ENCODE peak calls at places on chromosomes 11 and 22, in nine cellular contexts. One of them, this sample, is unnamed.

GRCh38 chr11:30583505-30584280 is 2.5 kb downstream of the MPPED2 start:
- DNase-seq in skeletal muscle cell: no peak
- DNase-seq in NCI-H345: no peak
- DNase-seq in SHP77: no peak
- DNase-seq in endothelial cell: peak
- DNase-seq in thoracic aorta: peak
- DNase-seq in natural killer cell: no peak
- DNase-seq in mesenteric fat pad: no peak
- DNase-seq in activated CD4-positive, alpha-beta T cell treated with anti-CD3 and anti-CD28 coated beads for 48 hours: no peak
- DNase-seq in this sample: no peak

GRCh38 chr22:48921411-48921903 is 906.2 kb downstream of the BRD1 start:
- DNase-seq in natural killer cell: no peak
- DNase-seq in NCI-H345: no peak
- DNase-seq in SHP77: no peak
- DNase-seq in activated CD4-positive, alpha-beta T cell treated with anti-CD3 and anti-CD28 coated beads for 48 hours: no peak
- DNase-seq in skeletal muscle cell: no peak
- DNase-seq in thoracic aorta: no peak
- DNase-seq in endothelial cell: no peak
- DNase-seq in mesenteric fat pad: peak
- DNase-seq in this sample: no peak

GRCh38 chr11:110432713-110433392 is 3.1 kb downstream of the FDX1 start:
- DNase-seq in activated CD4-positive, alpha-beta T cell treated with anti-CD3 and anti-CD28 coated beads for 48 hours: no peak
- DNase-seq in thoracic aorta: no peak
- DNase-seq in mesenteric fat pad: no peak
- DNase-seq in SHP77: no peak
- DNase-seq in endothelial cell: no peak
- DNase-seq in skeletal muscle cell: no peak
- DNase-seq in NCI-H345: no peak
- DNase-seq in natural killer cell: no peak
- DNase-seq in this sample: no peak

GRCh38 chr11:34308821-34309585 is 48.8 kb downstream of the ABTB2 start:
- DNase-seq in endothelial cell: no peak
- DNase-seq in skeletal muscle cell: no peak
- DNase-seq in NCI-H345: no peak
- DNase-seq in SHP77: no peak
- DNase-seq in activated CD4-positive, alpha-beta T cell treated with anti-CD3 and anti-CD28 coated beads for 48 hours: no peak
- DNase-seq in natural killer cell: no peak
- DNase-seq in mesenteric fat pad: no peak
- DNase-seq in thoracic aorta: no peak
- DNase-seq in this sample: no peak

GRCh38 chr11:63610604-63611394 is 3.4 kb downstream of the PLAAT3 start:
- DNase-seq in skeletal muscle cell: peak
- DNase-seq in mesenteric fat pad: no peak
- DNase-seq in thoracic aorta: no peak
- DNase-seq in natural killer cell: no peak
- DNase-seq in activated CD4-positive, alpha-beta T cell treated with anti-CD3 and anti-CD28 coated beads for 48 hours: no peak
- DNase-seq in endothelial cell: no peak
- DNase-seq in NCI-H345: peak
- DNase-seq in SHP77: no peak
- DNase-seq in this sample: no peak

GRCh38 chr11:1760351-1761109 is 3.2 kb downstream of the CTSD start:
- DNase-seq in activated CD4-positive, alpha-beta T cell treated with anti-CD3 and anti-CD28 coated beads for 48 hours: no peak
- DNase-seq in thoracic aorta: peak
- DNase-seq in natural killer cell: no peak
- DNase-seq in skeletal muscle cell: no peak
- DNase-seq in SHP77: no peak
- DNase-seq in mesenteric fat pad: no peak
- DNase-seq in NCI-H345: no peak
- DNase-seq in endothelial cell: no peak
- DNase-seq in this sample: no peak

GRCh38 chr22:31218565-31219262 is 6.6 kb downstream of the LIMK2 start:
- DNase-seq in natural killer cell: no peak
- DNase-seq in SHP77: no peak
- DNase-seq in mesenteric fat pad: no peak
- DNase-seq in endothelial cell: no peak
- DNase-seq in skeletal muscle cell: no peak
- DNase-seq in NCI-H345: no peak
- DNase-seq in thoracic aorta: no peak
- DNase-seq in activated CD4-positive, alpha-beta T cell treated with anti-CD3 and anti-CD28 coated beads for 48 hours: no peak
- DNase-seq in this sample: no peak

GRCh38 chr22:33272180-33272579 is 214.0 kb upstream of the SYN3 start:
- DNase-seq in endothelial cell: no peak
- DNase-seq in skeletal muscle cell: no peak
- DNase-seq in NCI-H345: no peak
- DNase-seq in SHP77: no peak
- DNase-seq in natural killer cell: no peak
- DNase-seq in mesenteric fat pad: no peak
- DNase-seq in activated CD4-positive, alpha-beta T cell treated with anti-CD3 and anti-CD28 coated beads for 48 hours: no peak
- DNase-seq in thoracic aorta: no peak
- DNase-seq in this sample: no peak

GRCh38 chr11:78961938-78962701 is 387.5 kb upstream of the NARS2 start:
- DNase-seq in NCI-H345: peak
- DNase-seq in endothelial cell: peak
- DNase-seq in mesenteric fat pad: no peak
- DNase-seq in activated CD4-positive, alpha-beta T cell treated with anti-CD3 and anti-CD28 coated beads for 48 hours: peak
- DNase-seq in natural killer cell: no peak
- DNase-seq in SHP77: peak
- DNase-seq in skeletal muscle cell: no peak
- DNase-seq in thoracic aorta: peak
- DNase-seq in this sample: no peak

GRCh38 chr22:44159811-44160210 is 20.9 kb upstream of the PARVG start:
- DNase-seq in skeletal muscle cell: no peak
- DNase-seq in thoracic aorta: no peak
- DNase-seq in SHP77: no peak
- DNase-seq in endothelial cell: no peak
- DNase-seq in activated CD4-positive, alpha-beta T cell treated with anti-CD3 and anti-CD28 coated beads for 48 hours: no peak
- DNase-seq in natural killer cell: no peak
- DNase-seq in mesenteric fat pad: no peak
- DNase-seq in NCI-H345: no peak
- DNase-seq in this sample: no peak

GRCh38 chr11:114354076-114354475 is 46.2 kb downstream of the C11orf71 start:
- DNase-seq in NCI-H345: no peak
- DNase-seq in activated CD4-positive, alpha-beta T cell treated with anti-CD3 and anti-CD28 coated beads for 48 hours: no peak
- DNase-seq in natural killer cell: no peak
- DNase-seq in thoracic aorta: no peak
- DNase-seq in SHP77: no peak
- DNase-seq in endothelial cell: no peak
- DNase-seq in mesenteric fat pad: no peak
- DNase-seq in skeletal muscle cell: peak
- DNase-seq in this sample: no peak

GRCh38 chr11:95068549-95068948 is 1.8 kb downstream of the SRSF8 start:
- DNase-seq in skeletal muscle cell: peak
- DNase-seq in SHP77: peak
- DNase-seq in thoracic aorta: peak
- DNase-seq in mesenteric fat pad: no peak
- DNase-seq in NCI-H345: peak
- DNase-seq in endothelial cell: peak
- DNase-seq in activated CD4-positive, alpha-beta T cell treated with anti-CD3 and anti-CD28 coated beads for 48 hours: peak
- DNase-seq in natural killer cell: peak
- DNase-seq in this sample: peak

GRCh38 chr11:19241260-19242183 is 777 bp upstream of the E2F8 start:
- DNase-seq in skeletal muscle cell: no peak
- DNase-seq in mesenteric fat pad: no peak
- DNase-seq in SHP77: no peak
- DNase-seq in thoracic aorta: no peak
- DNase-seq in NCI-H345: peak
- DNase-seq in activated CD4-positive, alpha-beta T cell treated with anti-CD3 and anti-CD28 coated beads for 48 hours: peak
- DNase-seq in natural killer cell: peak
- DNase-seq in endothelial cell: peak
- DNase-seq in this sample: no peak

GRCh38 chr22:33803371-33803770 is 116.9 kb downstream of the LARGE1 start:
- DNase-seq in endothelial cell: no peak
- DNase-seq in natural killer cell: no peak
- DNase-seq in NCI-H345: no peak
- DNase-seq in skeletal muscle cell: peak
- DNase-seq in mesenteric fat pad: no peak
- DNase-seq in thoracic aorta: no peak
- DNase-seq in SHP77: no peak
- DNase-seq in activated CD4-positive, alpha-beta T cell treated with anti-CD3 and anti-CD28 coated beads for 48 hours: no peak
- DNase-seq in this sample: no peak

GRCh38 chr22:27998511-27999410 is 79.7 kb upstream of the PITPNB start:
- DNase-seq in endothelial cell: no peak
- DNase-seq in skeletal muscle cell: no peak
- DNase-seq in NCI-H345: no peak
- DNase-seq in thoracic aorta: no peak
- DNase-seq in activated CD4-positive, alpha-beta T cell treated with anti-CD3 and anti-CD28 coated beads for 48 hours: no peak
- DNase-seq in SHP77: no peak
- DNase-seq in natural killer cell: no peak
- DNase-seq in mesenteric fat pad: no peak
- DNase-seq in this sample: no peak

GRCh38 chr11:1373536-1374214 is 16.1 kb upstream of the BRSK2 start:
- DNase-seq in natural killer cell: no peak
- DNase-seq in skeletal muscle cell: no peak
- DNase-seq in SHP77: no peak
- DNase-seq in activated CD4-positive, alpha-beta T cell treated with anti-CD3 and anti-CD28 coated beads for 48 hours: no peak
- DNase-seq in NCI-H345: no peak
- DNase-seq in thoracic aorta: no peak
- DNase-seq in mesenteric fat pad: no peak
- DNase-seq in endothelial cell: no peak
- DNase-seq in this sample: no peak

GRCh38 chr11:14193644-14194043 is 165.3 kb downstream of the RRAS2 start:
- DNase-seq in natural killer cell: no peak
- DNase-seq in NCI-H345: peak
- DNase-seq in endothelial cell: no peak
- DNase-seq in thoracic aorta: no peak
- DNase-seq in mesenteric fat pad: no peak
- DNase-seq in skeletal muscle cell: no peak
- DNase-seq in SHP77: no peak
- DNase-seq in activated CD4-positive, alpha-beta T cell treated with anti-CD3 and anti-CD28 coated beads for 48 hours: no peak
- DNase-seq in this sample: no peak

GRCh38 chr22:42612336-42612735 is 2.3 kb downstream of the POLDIP3 start:
- DNase-seq in skeletal muscle cell: no peak
- DNase-seq in mesenteric fat pad: no peak
- DNase-seq in endothelial cell: no peak
- DNase-seq in activated CD4-positive, alpha-beta T cell treated with anti-CD3 and anti-CD28 coated beads for 48 hours: no peak
- DNase-seq in thoracic aorta: no peak
- DNase-seq in natural killer cell: no peak
- DNase-seq in SHP77: no peak
- DNase-seq in NCI-H345: no peak
- DNase-seq in this sample: no peak

GRCh38 chr11:79579063-79579462 is 138.2 kb upstream of the TENM4 start:
- DNase-seq in skeletal muscle cell: no peak
- DNase-seq in activated CD4-positive, alpha-beta T cell treated with anti-CD3 and anti-CD28 coated beads for 48 hours: no peak
- DNase-seq in NCI-H345: no peak
- DNase-seq in endothelial cell: no peak
- DNase-seq in mesenteric fat pad: no peak
- DNase-seq in thoracic aorta: no peak
- DNase-seq in natural killer cell: no peak
- DNase-seq in SHP77: no peak
- DNase-seq in this sample: no peak

GRCh38 chr22:35648066-35649025 is at the start of gene APOL6:
- DNase-seq in thoracic aorta: no peak
- DNase-seq in skeletal muscle cell: peak
- DNase-seq in activated CD4-positive, alpha-beta T cell treated with anti-CD3 and anti-CD28 coated beads for 48 hours: peak
- DNase-seq in mesenteric fat pad: no peak
- DNase-seq in NCI-H345: no peak
- DNase-seq in endothelial cell: no peak
- DNase-seq in SHP77: no peak
- DNase-seq in natural killer cell: peak
- DNase-seq in this sample: peak

GRCh38 chr11:26079966-26080365 is 252.0 kb upstream of the ANO3 start:
- DNase-seq in natural killer cell: no peak
- DNase-seq in activated CD4-positive, alpha-beta T cell treated with anti-CD3 and anti-CD28 coated beads for 48 hours: no peak
- DNase-seq in skeletal muscle cell: no peak
- DNase-seq in thoracic aorta: no peak
- DNase-seq in endothelial cell: no peak
- DNase-seq in NCI-H345: peak
- DNase-seq in mesenteric fat pad: no peak
- DNase-seq in SHP77: no peak
- DNase-seq in this sample: no peak

GRCh38 chr11:131811380-131811779 is 441.0 kb downstream of the NTM start:
- DNase-seq in NCI-H345: no peak
- DNase-seq in thoracic aorta: no peak
- DNase-seq in skeletal muscle cell: no peak
- DNase-seq in endothelial cell: no peak
- DNase-seq in SHP77: no peak
- DNase-seq in mesenteric fat pad: no peak
- DNase-seq in activated CD4-positive, alpha-beta T cell treated with anti-CD3 and anti-CD28 coated beads for 48 hours: no peak
- DNase-seq in natural killer cell: no peak
- DNase-seq in this sample: no peak

GRCh38 chr11:133529807-133530500 is 2.3 kb downstream of the OPCML start:
- DNase-seq in activated CD4-positive, alpha-beta T cell treated with anti-CD3 and anti-CD28 coated beads for 48 hours: no peak
- DNase-seq in SHP77: no peak
- DNase-seq in mesenteric fat pad: no peak
- DNase-seq in thoracic aorta: no peak
- DNase-seq in natural killer cell: no peak
- DNase-seq in skeletal muscle cell: no peak
- DNase-seq in endothelial cell: no peak
- DNase-seq in NCI-H345: no peak
- DNase-seq in this sample: no peak

GRCh38 chr11:1148752-1149180 is 9.0 kb upstream of the MUC5AC start:
- DNase-seq in skeletal muscle cell: no peak
- DNase-seq in NCI-H345: peak
- DNase-seq in natural killer cell: no peak
- DNase-seq in activated CD4-positive, alpha-beta T cell treated with anti-CD3 and anti-CD28 coated beads for 48 hours: no peak
- DNase-seq in mesenteric fat pad: no peak
- DNase-seq in thoracic aorta: no peak
- DNase-seq in SHP77: no peak
- DNase-seq in endothelial cell: no peak
- DNase-seq in this sample: no peak

GRCh38 chr11:27720277-27720830 is 20.1 kb upstream of the BDNF start:
- DNase-seq in skeletal muscle cell: no peak
- DNase-seq in SHP77: no peak
- DNase-seq in activated CD4-positive, alpha-beta T cell treated with anti-CD3 and anti-CD28 coated beads for 48 hours: peak
- DNase-seq in NCI-H345: peak
- DNase-seq in mesenteric fat pad: no peak
- DNase-seq in endothelial cell: peak
- DNase-seq in natural killer cell: no peak
- DNase-seq in thoracic aorta: no peak
- DNase-seq in this sample: no peak

GRCh38 chr11:134119094-134119493 is 50.2 kb downstream of the JAM3 start:
- DNase-seq in SHP77: no peak
- DNase-seq in natural killer cell: no peak
- DNase-seq in NCI-H345: no peak
- DNase-seq in mesenteric fat pad: no peak
- DNase-seq in activated CD4-positive, alpha-beta T cell treated with anti-CD3 and anti-CD28 coated beads for 48 hours: no peak
- DNase-seq in endothelial cell: no peak
- DNase-seq in skeletal muscle cell: peak
- DNase-seq in thoracic aorta: no peak
- DNase-seq in this sample: no peak